ENCODE peak calls at places on chromosome 2, in six cellular contexts. F, W, U, O, Q and R are unnamed samples. For H3K9me3, the result is how much of the 10 kb centered on the place peaks cover.

GRCh38 chr2:163737169-163737439 is 1.3 kb upstream of the FIGN start:
- DNase-seq in F (no peak), W (no peak), U (no peak), O (no peak), Q (no peak), R (no peak)

GRCh38 chr2:36329251-36329650 is 26.3 kb upstream of the CRIM1 start:
- DNase-seq in F (peak), W (no peak), U (no peak), O (no peak), Q (no peak), R (no peak)

GRCh38 chr2:215711484-215712034 is 275.7 kb upstream of the FN1 start:
- DNase-seq in F (peak), W (no peak), U (no peak), O (peak), Q (peak), R (no peak)

GRCh38 chr2:153299809-153300208 is 178.8 kb downstream of the RPRM start:
- DNase-seq in F (no peak), W (no peak), U (no peak), O (no peak), Q (no peak), R (no peak)

GRCh38 chr2:109489296-109489695 is 124.5 kb downstream of the SEPTIN10 start:
- DNase-seq in F (no peak), W (no peak), U (no peak), O (no peak), Q (no peak), R (peak)

GRCh38 chr2:235773188-235773928 is 279.5 kb downstream of the AGAP1 start:
- DNase-seq in F (no peak), W (no peak), U (no peak), O (no peak), Q (peak), R (no peak)

GRCh38 chr2:113842919-113843736 is 46.8 kb upstream of the ACTR3 start:
- DNase-seq in F (peak), W (no peak), U (no peak), O (no peak), Q (no peak), R (no peak)

GRCh38 chr2:3449936-3450335 is 69.4 kb downstream of the ADI1 start:
- DNase-seq in F (no peak), W (no peak), U (no peak), O (no peak), Q (no peak), R (no peak)

GRCh38 chr2:28692411-28692810 is 59.2 kb upstream of the PPP1CB start:
- DNase-seq in F (no peak), W (no peak), U (no peak), O (no peak), Q (peak), R (no peak)

GRCh38 chr2:36168136-36168535 is 187.4 kb upstream of the CRIM1 start:
- DNase-seq in F (no peak), W (no peak), U (no peak), O (no peak), Q (no peak), R (no peak)

GRCh38 chr2:181789827-181790448 is 101.6 kb upstream of the ITPRID2 start:
- DNase-seq in F (no peak), W (no peak), U (no peak), O (no peak), Q (no peak), R (no peak)
- H3K27ac ChIP-seq in F (peak), W (no peak), U (no peak), O (peak), Q (peak), R (no peak)

GRCh38 chr2:185510060-185510459 is 228.5 kb upstream of the FSIP2 start:
- DNase-seq in F (no peak), W (no peak), U (no peak), O (no peak), Q (no peak), R (no peak)

GRCh38 chr2:185502351-185502750 is 236.3 kb upstream of the FSIP2 start:
- DNase-seq in F (no peak), W (no peak), U (no peak), O (no peak), Q (no peak), R (no peak)

GRCh38 chr2:185511925-185512324 is 226.7 kb upstream of the FSIP2 start:
- DNase-seq in F (no peak), W (no peak), U (no peak), O (no peak), Q (no peak), R (no peak)

DNA sequence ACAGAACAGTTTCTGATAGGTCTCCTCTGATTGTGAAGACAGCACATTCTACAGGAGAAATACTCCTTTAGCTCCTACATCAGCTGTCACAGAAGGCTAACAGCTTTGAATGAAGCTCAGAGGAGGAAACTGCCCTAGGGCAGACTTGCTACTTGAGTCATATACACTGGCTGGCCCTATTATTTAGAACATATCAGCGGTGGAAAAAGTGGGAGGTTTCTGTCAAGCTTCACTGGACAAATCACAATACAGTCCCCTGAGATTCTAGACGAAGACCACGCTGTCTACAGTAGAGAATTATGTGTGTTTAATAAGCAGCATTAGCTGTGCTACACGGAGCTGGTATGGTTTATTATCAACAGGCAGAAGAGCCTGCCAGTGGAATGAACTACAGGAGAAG is 230.9 kb upstream of the FSIP2 start:
- DNase-seq in F (no peak), W (no peak), U (peak), O (no peak), Q (no peak), R (no peak)
- H3K9me3 ChIP-seq in F (under half), W (under half), U (under half), O (under half), Q (half or more), R (under half)

GRCh38 chr2:193810533-193810932 is 1615.8 kb upstream of the TMEFF2 start:
- DNase-seq in F (no peak), W (no peak), U (no peak), O (peak), Q (no peak), R (no peak)

GRCh38 chr2:193808877-193809276 is 1614.1 kb upstream of the TMEFF2 start:
- DNase-seq in F (no peak), W (no peak), U (no peak), O (no peak), Q (no peak), R (no peak)

DNA sequence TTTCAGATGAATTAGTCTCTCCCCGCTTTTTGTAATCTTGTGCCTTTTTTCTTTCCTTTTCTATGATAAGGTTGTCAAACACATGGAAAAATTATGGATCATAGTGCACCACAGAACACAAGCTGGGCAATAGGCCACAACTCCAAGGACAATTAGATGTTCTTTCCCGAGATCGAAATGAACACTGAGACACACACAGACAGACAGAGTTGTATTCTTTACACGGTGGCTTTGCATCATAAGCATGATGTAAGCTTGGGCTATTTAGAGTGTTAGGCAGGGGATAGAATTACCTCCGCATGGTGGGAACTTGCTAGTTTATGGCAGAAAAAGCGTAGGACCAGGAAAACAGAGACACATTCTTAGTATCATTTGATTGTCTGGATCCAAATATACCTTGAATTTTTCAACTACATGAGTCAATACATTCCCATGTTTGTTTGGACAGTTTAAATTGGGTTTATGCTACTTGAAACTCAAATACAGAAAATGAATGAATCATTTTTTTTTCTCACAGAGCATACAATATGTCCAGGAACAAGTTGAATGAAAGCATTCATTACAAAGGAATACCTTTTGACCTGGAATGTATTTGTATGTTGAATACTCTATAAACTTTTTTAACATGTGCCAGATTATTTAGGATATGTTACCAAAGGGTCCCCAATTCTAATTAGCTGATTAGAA is 1611.5 kb upstream of the TMEFF2 start:
- DNase-seq in F (no peak), W (no peak), U (no peak), O (peak), Q (no peak), R (no peak)
- H3K9ac ChIP-seq in F (no peak), W (no peak), U (no peak), O (peak), Q (no peak), R (no peak)

DNA sequence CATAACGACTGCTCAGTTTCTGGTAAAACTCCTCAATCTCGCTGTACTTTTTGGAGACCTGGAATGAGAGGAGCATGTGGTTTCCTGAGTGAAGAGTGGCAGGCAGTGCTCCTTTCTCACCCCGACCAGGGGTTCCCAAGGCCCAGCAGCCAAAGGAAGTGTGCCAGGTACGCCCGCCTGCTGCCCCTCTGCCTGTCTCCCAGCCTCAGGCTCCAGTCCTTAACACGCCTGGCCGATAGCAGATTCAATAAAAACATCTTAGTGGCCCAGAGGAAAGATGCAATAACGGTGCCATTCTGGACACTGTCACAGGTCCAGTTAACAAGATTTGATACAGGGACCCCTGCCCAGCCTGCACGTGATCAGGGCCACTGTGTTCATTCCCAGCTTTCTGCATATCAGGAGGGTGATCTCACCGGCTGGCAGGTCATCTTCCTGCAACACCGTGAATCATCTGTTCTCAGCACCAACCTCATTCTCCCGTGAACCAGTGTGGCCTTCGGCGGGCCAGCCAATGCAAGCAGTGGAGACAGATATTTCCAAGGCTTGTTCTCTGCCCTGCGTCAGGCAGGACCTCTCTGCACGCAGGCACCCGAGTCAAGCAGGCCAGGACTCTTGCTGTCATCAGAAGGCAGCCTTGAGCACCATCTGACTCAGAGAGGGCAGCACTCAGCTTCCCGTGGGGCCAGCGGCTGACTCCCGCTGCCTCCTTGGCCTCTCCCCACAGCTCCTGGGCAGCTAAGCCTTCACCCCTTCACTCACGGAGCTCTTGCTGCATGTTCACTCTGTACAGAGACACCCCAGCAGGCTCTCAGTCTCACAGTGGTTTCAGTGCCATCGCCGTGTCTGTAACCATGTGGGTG is 9.5 kb downstream of the HS1BP3 start:
- DNase-seq in F (peak), W (no peak), U (no peak), O (peak), Q (no peak), R (peak)
- H3K27ac ChIP-seq in F (no peak), W (no peak), U (no peak), O (no peak), Q (no peak), R (peak)

DNA sequence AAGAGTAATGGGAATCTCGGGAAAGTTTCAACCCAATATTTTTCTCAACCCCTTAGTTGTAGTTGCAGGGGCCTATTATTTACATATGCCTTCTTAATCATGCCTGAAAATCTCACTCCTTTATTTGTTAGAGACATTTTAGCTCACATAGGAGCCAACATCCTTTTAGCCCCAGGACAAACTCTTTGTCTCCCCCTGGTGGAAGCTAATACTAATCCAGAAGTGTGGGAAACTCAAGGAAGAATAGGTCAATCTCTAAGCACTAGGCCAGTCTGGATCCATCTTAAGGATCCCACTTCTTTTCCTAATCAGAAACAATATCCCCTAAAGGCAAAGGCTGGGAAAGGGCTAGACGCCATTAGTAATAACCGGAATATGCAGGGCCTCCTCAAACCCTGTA is 550.9 kb upstream of the PKDCC start:
- DNase-seq in F (no peak), W (no peak), U (no peak), O (peak), Q (no peak), R (no peak)
- H3K9me3 ChIP-seq in F (under half), W (under half), U (under half), O (under half), Q (half or more), R (half or more)

DNA sequence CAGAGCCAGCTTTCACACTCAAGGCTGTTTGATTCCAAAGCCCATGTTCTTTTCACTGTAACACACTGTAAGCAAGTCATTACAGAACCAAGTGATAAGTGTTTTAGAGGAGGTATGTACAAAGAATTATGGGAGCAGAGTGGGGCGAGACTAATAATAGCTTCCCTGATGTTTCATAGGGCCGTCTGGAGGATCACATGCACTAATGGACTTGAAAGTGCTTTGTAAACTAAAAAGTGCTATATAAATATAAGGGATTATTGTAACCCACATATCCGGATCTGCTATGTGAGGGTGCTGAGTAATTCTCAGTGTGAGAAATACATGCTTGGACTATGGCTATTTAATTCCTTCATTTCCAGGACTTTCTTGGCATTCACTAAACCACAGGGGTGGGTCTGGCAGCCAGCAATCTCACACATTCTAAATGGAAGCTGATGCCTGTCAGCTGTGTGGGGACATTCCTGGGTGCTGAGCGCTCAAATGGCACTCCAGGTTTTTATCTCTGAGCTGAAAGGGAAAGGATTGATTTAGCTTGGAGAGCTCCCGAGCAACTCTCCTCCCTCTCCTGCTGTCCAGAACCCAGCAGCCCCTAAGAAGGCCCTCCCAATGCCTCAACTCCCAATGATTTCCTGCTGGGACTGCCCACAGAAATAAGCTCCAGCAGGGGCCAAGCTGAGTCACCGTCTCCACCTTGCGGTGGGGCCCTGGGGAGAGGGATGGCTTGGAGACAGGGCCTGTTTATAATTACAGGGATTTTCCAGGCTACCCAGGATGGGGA is 222.8 kb downstream of the SOX11 start:
- DNase-seq in F (peak), W (peak), U (peak), O (peak), Q (no peak), R (peak)
- H3K9ac ChIP-seq in F (peak), W (no peak), U (no peak), O (no peak), Q (no peak), R (no peak)

GRCh38 chr2:95277246-95277906 is 3.1 kb downstream of the PROM2 start:
- DNase-seq in F (no peak), W (no peak), U (no peak), O (peak), Q (peak), R (peak)
- H3K27ac ChIP-seq in F (no peak), W (no peak), U (no peak), O (peak), Q (no peak), R (peak)